ENCODE peak calls at places on chromosomes 11 and 22, in eight cellular contexts. H is prostate gland, K is HCT116, U is spleen, V is stomach, N is Panc1, B is sigmoid colon, I is GM12892. T is an unnamed sample.

GRCh38 chr22:20610243-20610686 is 102.9 kb downstream of the MED15 start:
- DNase-seq in H (no peak), K (no peak), U (no peak), V (no peak), N (no peak), B (no peak), I (peak; percentile 6), T (no peak)

GRCh38 chr11:54558407-54558806 is 45.4 kb downstream of the OR4C46 start:
- DNase-seq in H (no peak), K (no peak), U (no peak), V (no peak), N (no peak), B (no peak), I (no peak), T (no peak)

GRCh38 chr22:31496735-31497146 is 405 bp downstream of the SFI1 start:
- DNase-seq in H (no peak), K (no peak), U (peak; percentile 92), V (no peak), N (no peak), B (peak; percentile 76), I (no peak), T (peak; percentile 52)

GRCh38 chr11:113618360-113618759 is 87.7 kb downstream of the TMPRSS5 start:
- DNase-seq in H (no peak), K (no peak), U (no peak), V (no peak), N (no peak), B (no peak), I (no peak), T (no peak)

GRCh38 chr11:61553373-61554171 is 27.3 kb downstream of the SYT7 start:
- DNase-seq in H (peak; percentile 51), K (no peak), U (no peak), V (no peak), N (no peak), B (no peak), I (no peak), T (no peak)

GRCh38 chr22:27975381-27976013 is 56.4 kb upstream of the PITPNB start:
- DNase-seq in H (no peak), K (no peak), U (no peak), V (no peak), N (no peak), B (no peak), I (no peak), T (no peak)

GRCh38 chr22:37255558-37256006 is 11.5 kb upstream of the RAC2 start:
- DNase-seq in H (no peak), K (no peak), U (no peak), V (no peak), N (no peak), B (no peak), I (no peak), T (no peak)

GRCh38 chr11:110434952-110435779 is 5.4 kb downstream of the FDX1 start:
- DNase-seq in H (no peak), K (peak; percentile 24), U (no peak), V (peak; percentile 66), N (no peak), B (no peak), I (no peak), T (peak; percentile 20)

GRCh38 chr11:67376421-67376820 is 3.0 kb upstream of the CLCF1 start:
- DNase-seq in H (no peak), K (no peak), U (no peak), V (no peak), N (no peak), B (no peak), I (no peak), T (no peak)

GRCh38 chr11:9708544-9708943 is 44.7 kb downstream of the SWAP70 start:
- DNase-seq in H (no peak), K (no peak), U (no peak), V (no peak), N (no peak), B (no peak), I (no peak), T (no peak)

GRCh38 chr11:82233211-82233610 is 500.5 kb downstream of the FAM181B start:
- DNase-seq in H (no peak), K (no peak), U (no peak), V (no peak), N (no peak), B (no peak), I (no peak), T (no peak)

GRCh38 chr11:27699242-27699925 is 871 bp downstream of the BDNF start:
- DNase-seq in H (no peak), K (no peak), U (no peak), V (no peak), N (no peak), B (no peak), I (no peak), T (no peak)

GRCh38 chr11:106421673-106422292 is 344.3 kb downstream of the AASDHPPT start:
- DNase-seq in H (no peak), K (no peak), U (no peak), V (no peak), N (no peak), B (no peak), I (no peak), T (no peak)

GRCh38 chr11:9056467-9056866 is 34.9 kb downstream of the SCUBE2 start:
- DNase-seq in H (no peak), K (no peak), U (no peak), V (no peak), N (no peak), B (no peak), I (no peak), T (no peak)

GRCh38 chr22:36765131-36765942 is 10.6 kb downstream of the IFT27 start:
- DNase-seq in H (no peak), K (no peak), U (peak; percentile 17), V (no peak), N (no peak), B (peak; percentile 49), I (no peak), T (no peak)

GRCh38 chr11:100632970-100633452 is 54.1 kb upstream of the ARHGAP42 start:
- DNase-seq in H (peak; percentile 74), K (no peak), U (no peak), V (peak; percentile 88), N (no peak), B (peak; percentile 73), I (no peak), T (peak; percentile 56)

GRCh38 chr11:57903441-57904123 is 120.1 kb upstream of the OR9Q1 start:
- DNase-seq in H (peak; percentile 56), K (peak; percentile 74), U (no peak), V (peak; percentile 49), N (no peak), B (no peak), I (peak; percentile 5), T (peak; percentile 80)

GRCh38 chr11:45233121-45233803 is 52.9 kb downstream of the SYT13 start:
- DNase-seq in H (peak; percentile 40), K (peak; percentile 28), U (peak; percentile 85), V (peak; percentile 76), N (peak; percentile 36), B (peak; percentile 86), I (peak; percentile 80), T (peak; percentile 78)

GRCh38 chr11:68525930-68526329 is 65.4 kb downstream of the PPP6R3 start:
- DNase-seq in H (no peak), K (no peak), U (no peak), V (no peak), N (no peak), B (no peak), I (no peak), T (no peak)

GRCh38 chr11:27807594-27807993 is 107.3 kb upstream of the BDNF start:
- DNase-seq in H (no peak), K (no peak), U (no peak), V (no peak), N (no peak), B (no peak), I (no peak), T (no peak)

DNA sequence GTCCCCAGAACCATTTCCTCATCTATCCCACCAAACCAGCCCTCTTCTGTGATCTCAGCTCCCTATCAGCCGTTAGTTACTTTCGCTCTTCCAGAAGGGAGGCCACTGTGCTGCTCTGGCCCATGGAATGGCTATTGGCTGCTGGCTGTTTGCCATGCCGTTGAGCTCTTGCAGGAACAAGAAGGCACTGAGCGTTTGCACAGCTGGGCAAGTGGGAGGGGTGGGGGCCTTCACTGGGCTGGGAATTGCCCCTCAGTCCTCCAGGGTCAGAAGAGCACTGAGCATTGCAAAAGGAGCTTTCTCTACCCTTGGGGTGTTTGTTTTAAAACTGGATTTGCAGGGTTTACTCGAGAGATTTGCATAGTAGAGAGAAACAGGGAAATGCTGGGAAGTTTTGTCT is 129.0 kb upstream of the PARVA start:
- DNase-seq in H (peak; percentile 88), K (no peak), U (no peak), V (peak; percentile 98), N (no peak), B (peak; percentile 92), I (no peak), T (peak; percentile 92)
- TF ChIP-seq POLR2AphosphoS5 in H (peak; percentile 72), K (no peak), U (no peak), V (peak; percentile 65), N (no peak), B (peak; percentile 63), I (no peak), T (peak; percentile 72)

DNA sequence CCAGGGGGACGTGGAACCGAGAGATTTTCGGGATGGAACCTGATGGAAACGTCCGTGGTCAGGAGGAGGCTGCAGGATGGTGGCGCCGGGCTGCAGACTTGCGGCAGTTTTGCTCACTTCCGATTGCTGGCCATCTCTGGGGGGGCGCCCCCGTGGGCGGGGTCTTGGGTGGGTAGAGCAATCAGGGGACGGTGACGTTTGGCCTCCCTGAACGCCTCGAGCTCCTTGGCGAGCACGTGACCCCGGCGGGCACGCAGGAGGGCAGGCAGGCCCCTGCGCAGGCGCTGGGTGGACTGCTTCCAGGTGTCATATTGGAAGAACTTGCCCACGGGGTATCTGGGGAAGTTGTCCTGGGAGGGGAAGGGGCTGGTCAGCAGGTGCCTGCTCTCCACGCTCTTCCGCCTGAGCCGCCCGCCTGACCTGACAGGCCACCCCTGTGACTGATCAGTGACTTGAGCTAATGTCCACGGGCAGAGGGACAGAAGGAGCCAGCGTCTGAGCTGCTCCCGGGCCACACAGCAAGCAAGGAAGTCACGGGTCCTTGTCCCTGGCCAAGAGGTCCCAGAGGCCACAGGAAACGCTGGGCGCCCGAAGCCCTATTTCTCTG is 6.2 kb downstream of the IGF2 start:
- DNase-seq in H (no peak), K (no peak), U (no peak), V (no peak), N (no peak), B (no peak), I (no peak), T (no peak)
- TF ChIP-seq POLR2AphosphoS5 in H (no peak), K (no peak), U (no peak), V (no peak), N (no peak), B (no peak), I (no peak), T (no peak)

DNA sequence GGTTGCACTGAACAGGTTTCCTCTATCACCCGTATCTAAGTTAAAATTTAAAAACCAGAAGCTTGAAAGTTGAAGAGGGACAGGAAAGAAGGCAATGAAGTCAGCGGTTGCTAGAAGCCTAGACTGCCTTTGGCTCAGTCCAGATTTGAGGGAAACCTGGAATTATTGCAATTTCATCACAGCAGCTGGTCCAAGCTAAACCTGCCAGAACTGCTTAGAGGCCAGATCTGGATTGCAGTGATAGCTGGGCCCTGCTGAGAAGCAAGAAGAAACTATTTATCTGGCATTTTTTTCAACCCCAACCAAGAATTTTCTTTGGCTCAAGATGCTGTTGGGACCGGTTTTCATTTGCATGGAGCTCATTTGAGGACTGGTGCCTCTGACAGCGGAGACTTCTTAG is 121.5 kb upstream of the TEAD1 start:
- DNase-seq in H (no peak), K (no peak), U (no peak), V (no peak), N (no peak), B (peak; percentile 80), I (no peak), T (peak; percentile 36)
- TF ChIP-seq POLR2AphosphoS5 in H (no peak), K (no peak), U (no peak), V (no peak), N (no peak), B (no peak), I (no peak), T (no peak)

GRCh38 chr22:44304354-44304753 is 8.4 kb downstream of the SHISAL1 start:
- DNase-seq in H (no peak), K (no peak), U (no peak), V (no peak), N (no peak), B (no peak), I (no peak), T (no peak)
- TF ChIP-seq POLR2AphosphoS5 in H (no peak), K (no peak), U (no peak), V (no peak), N (no peak), B (no peak), I (no peak), T (no peak)

T was measured in transverse colon.